ENCODE peak calls at places on chromosomes 4 and X, in nine cellular contexts. U is lower lobe of right lung; S is neuronal stem cell; D is pancreas; G is body of pancreas; M is CD4-positive, alpha-beta memory T cell; Y is fibroblast of lung; F is OCI-LY7; T is hepatocyte. B is an unnamed sample.

GRCh38 chr4:181968371-181968770 is 274.8 kb upstream of the TENM3 start:
- DNase-seq in U (no peak), S (no peak), D (no peak), G (no peak), M (no peak), Y (peak; percentile 94), F (no peak), T (no peak), B (no peak)

GRCh38 chrX:40299502-40300118 is 201.9 kb upstream of the BCOR start:
- DNase-seq in U (no peak), S (no peak), D (no peak), G (no peak), M (no peak), Y (no peak), F (no peak), T (no peak), B (no peak)

GRCh38 chr4:86686741-86687140 is 92.6 kb downstream of the PTPN13 start:
- DNase-seq in U (no peak), S (no peak), D (no peak), G (no peak), M (no peak), Y (no peak), F (no peak), T (no peak), B (no peak)

GRCh38 chrX:118644378-118644777 is 83.0 kb upstream of the IL13RA1 start:
- DNase-seq in U (no peak), S (no peak), D (no peak), G (no peak), M (no peak), Y (peak; percentile 43), F (peak; percentile 3), T (peak; percentile 29), B (no peak)

GRCh38 chrX:54157561-54157960 is 25.5 kb downstream of the FAM120C start:
- DNase-seq in U (no peak), S (no peak), D (no peak), G (no peak), M (no peak), Y (no peak), F (peak; percentile 53), T (no peak), B (no peak)

GRCh38 chrX:151700581-151700980 is 5.3 kb downstream of the PRRG3 start:
- DNase-seq in U (no peak), S (no peak), D (no peak), G (no peak), M (no peak), Y (no peak), F (no peak), T (no peak), B (no peak)

GRCh38 chr4:147039991-147040575 is 94.4 kb upstream of the TTC29 start:
- DNase-seq in U (no peak), S (no peak), D (no peak), G (no peak), M (no peak), Y (no peak), F (no peak), T (no peak), B (no peak)

GRCh38 chrX:1519022-1519497 is 17.9 kb downstream of the P2RY8 start:
- DNase-seq in U (no peak), S (no peak), D (no peak), G (no peak), M (no peak), Y (no peak), F (no peak), T (no peak), B (no peak)

GRCh38 chr4:88064410-88064809 is 57.0 kb downstream of the PKD2 start:
- DNase-seq in U (no peak), S (no peak), D (no peak), G (no peak), M (no peak), Y (no peak), F (no peak), T (no peak), B (no peak)
- H3K36me3 ChIP-seq in U (peaks cover 76% of the 10 kb centered on the region), S (peaks cover 15% of the 10 kb centered on the region), D (peaks cover 7% of the 10 kb centered on the region), G (peaks cover 14% of the 10 kb centered on the region), M (peaks cover 9% of the 10 kb centered on the region), Y (peaks cover 11% of the 10 kb centered on the region), F (no peaks in the 10 kb centered on the region), T (peaks cover 7% of the 10 kb centered on the region), B (peaks cover 73% of the 10 kb centered on the region)

DNA sequence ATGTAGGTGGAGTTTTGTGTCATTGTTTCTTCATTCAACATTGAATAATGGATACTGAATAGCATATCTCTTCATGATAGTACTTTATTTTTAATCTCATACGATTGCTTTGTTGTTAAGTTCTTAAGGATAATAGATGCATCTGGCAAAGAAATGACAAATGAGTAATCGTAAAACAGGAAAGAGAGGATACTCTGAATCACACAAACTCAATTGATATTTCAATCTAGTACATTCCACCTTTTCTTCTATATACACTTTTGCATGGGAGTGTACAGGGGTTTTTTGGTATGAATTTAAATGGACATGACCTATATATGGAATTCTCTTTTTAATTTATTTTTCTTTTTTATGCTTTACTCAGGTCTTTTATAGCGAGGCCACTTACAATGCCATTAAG is 186.9 kb upstream of the STK26 start:
- DNase-seq in U (no peak), S (no peak), D (no peak), G (no peak), M (no peak), Y (no peak), F (no peak), T (no peak), B (no peak)
- H3K4me1 ChIP-seq in U (no peaks in the 10 kb centered on the region), S (no peaks in the 10 kb centered on the region), D (no peaks in the 10 kb centered on the region), G (no peaks in the 10 kb centered on the region), M (peaks cover 7% of the 10 kb centered on the region), Y (no peaks in the 10 kb centered on the region), F (no peaks in the 10 kb centered on the region), T (no peaks in the 10 kb centered on the region), B (no peaks in the 10 kb centered on the region)

GRCh38 chr4:139324620-139325019 is 22.3 kb upstream of the NDUFC1 start:
- DNase-seq in U (no peak), S (no peak), D (no peak), G (no peak), M (no peak), Y (no peak), F (no peak), T (no peak), B (no peak)
- H3K27ac ChIP-seq in U (no peak overlapping the region), S (no peak overlapping the region), D (no peak overlapping the region), G (peak overlapping the region; percentile 49), M (no peak overlapping the region), Y (no peak overlapping the region), F (no peak overlapping the region), T (peak overlapping the region; percentile 69), B (no peak overlapping the region)

DNA sequence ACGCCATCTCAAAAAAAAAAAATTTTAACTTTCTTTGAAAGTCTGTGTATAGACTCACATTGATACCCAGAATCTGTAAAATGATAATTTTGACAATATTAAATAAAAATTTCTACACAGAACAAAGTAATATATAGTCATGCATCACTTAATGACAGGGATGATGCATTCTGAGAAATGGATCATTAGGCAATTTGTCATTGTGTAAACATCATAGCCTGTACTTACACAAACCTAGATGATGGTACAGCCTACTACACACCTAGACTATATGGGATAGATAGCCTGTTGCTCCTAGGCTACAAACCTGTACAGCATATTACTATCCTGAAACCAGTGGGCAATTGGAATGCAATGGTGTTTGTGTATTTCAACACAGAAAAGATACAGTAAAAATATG is 107.7 kb downstream of the BLTP1 start:
- DNase-seq in U (no peak), S (no peak), D (no peak), G (no peak), M (no peak), Y (no peak), F (no peak), T (no peak), B (no peak)
- H3K36me3 ChIP-seq in U (peaks cover 87% of the 10 kb centered on the region), S (peaks cover 8% of the 10 kb centered on the region), D (peaks cover 11% of the 10 kb centered on the region), G (peaks cover 28% of the 10 kb centered on the region), M (peaks cover 59% of the 10 kb centered on the region), Y (no peaks in the 10 kb centered on the region), F (peaks cover 43% of the 10 kb centered on the region), T (peaks cover 4% of the 10 kb centered on the region), B (no peaks in the 10 kb centered on the region)

GRCh38 chrX:13028871-13029336 is 15.5 kb downstream of the FAM9C start:
- DNase-seq in U (no peak), S (no peak), D (no peak), G (no peak), M (no peak), Y (peak; percentile 55), F (no peak), T (peak; percentile 57), B (no peak)

GRCh38 chrX:13029831-13030771 is 14.3 kb downstream of the FAM9C start:
- DNase-seq in U (no peak), S (no peak), D (no peak), G (no peak), M (no peak), Y (peak; percentile 27), F (no peak), T (peak; percentile 72), B (no peak)

GRCh38 chrX:13026877-13027652 is 17.4 kb downstream of the FAM9C start:
- DNase-seq in U (no peak), S (no peak), D (no peak), G (no peak), M (no peak), Y (no peak), F (no peak), T (no peak), B (no peak)

GRCh38 chrX:13033193-13033592 is 11.2 kb downstream of the FAM9C start:
- DNase-seq in U (no peak), S (no peak), D (no peak), G (no peak), M (no peak), Y (peak; percentile 47), F (no peak), T (no peak), B (no peak)

GRCh38 chrX:13029341-13029740 is 15.1 kb downstream of the FAM9C start:
- DNase-seq in U (no peak), S (no peak), D (peak; percentile 17), G (peak; percentile 64), M (no peak), Y (peak; percentile 55), F (no peak), T (peak; percentile 54), B (no peak)
- H3K4me1 ChIP-seq in U (peaks cover 15% of the 10 kb centered on the region), S (peaks cover 7% of the 10 kb centered on the region), D (peaks cover 18% of the 10 kb centered on the region), G (peaks cover 17% of the 10 kb centered on the region), M (peaks cover 72% of the 10 kb centered on the region), Y (peaks cover 8% of the 10 kb centered on the region), F (peaks cover 7% of the 10 kb centered on the region), T (peaks cover 33% of the 10 kb centered on the region), B (peaks cover 15% of the 10 kb centered on the region)

GRCh38 chr4:53914313-53915016 is 149.9 kb downstream of the CHIC2 start:
- DNase-seq in U (peak; percentile 78), S (no peak), D (no peak), G (no peak), M (no peak), Y (peak; percentile 82), F (no peak), T (peak; percentile 28), B (peak; percentile 54)
- H3K27ac ChIP-seq in U (peak overlapping the region; percentile 61), S (no peak overlapping the region), D (no peak overlapping the region), G (no peak overlapping the region), M (no peak overlapping the region), Y (peak overlapping the region; percentile 75), F (no peak overlapping the region), T (no peak overlapping the region), B (no peak overlapping the region)